ENCODE peak calls at places on chromosomes 4 and X, in seven cellular contexts. F, X, H, I, U, E and A are unnamed samples.

GRCh38 chr4:7403001-7403400 is 31.7 kb downstream of the PSAPL1 start:
- DNase-seq in F (no peak), X (no peak), H (peak; percentile 20), I (no peak), U (no peak), E (no peak), A (no peak)

GRCh38 chr4:57065730-57066482 is 44.3 kb downstream of the IGFBP7 start:
- DNase-seq in F (no peak), X (no peak), H (no peak), I (no peak), U (peak; percentile 31), E (no peak), A (no peak)

GRCh38 chr4:74764119-74764518 is 30.2 kb downstream of the BTC start:
- DNase-seq in F (no peak), X (no peak), H (no peak), I (no peak), U (no peak), E (no peak), A (no peak)

GRCh38 chrX:45718676-45719075 is 518.0 kb upstream of the DIPK2B start:
- DNase-seq in F (no peak), X (no peak), H (no peak), I (no peak), U (no peak), E (no peak), A (no peak)

GRCh38 chr4:121764702-121765367 is at the start of gene SMIM43:
- DNase-seq in F (no peak), X (no peak), H (peak; percentile 84), I (no peak), U (no peak), E (no peak), A (peak; percentile 77)

GRCh38 chr4:46073778-46074177 is 50.1 kb downstream of the GABRG1 start:
- DNase-seq in F (no peak), X (no peak), H (no peak), I (no peak), U (no peak), E (no peak), A (no peak)

GRCh38 chr4:21765810-21766407 is 182.7 kb downstream of the KCNIP4 start:
- DNase-seq in F (peak; percentile 11), X (no peak), H (peak; percentile 90), I (no peak), U (peak; percentile 49), E (no peak), A (peak; percentile 22)

GRCh38 chrX:81120270-81120935 is 81.3 kb downstream of the HMGN5 start:
- DNase-seq in F (no peak), X (no peak), H (no peak), I (no peak), U (no peak), E (no peak), A (no peak)

GRCh38 chr4:85411386-85411785 is 63.6 kb upstream of the ARHGAP24 start:
- DNase-seq in F (no peak), X (no peak), H (no peak), I (no peak), U (no peak), E (no peak), A (no peak)

GRCh38 chr4:74793757-74794340 is 474 bp downstream of the BTC start:
- DNase-seq in F (no peak), X (no peak), H (peak; percentile 93), I (no peak), U (no peak), E (peak; percentile 60), A (peak; percentile 80)

GRCh38 chrX:9797961-9798360 is 11.7 kb downstream of the SHROOM2 start:
- DNase-seq in F (no peak), X (no peak), H (peak; percentile 61), I (no peak), U (no peak), E (no peak), A (peak; percentile 69)

GRCh38 chr4:139142097-139142496 is 34.9 kb downstream of the ELF2 start:
- DNase-seq in F (no peak), X (no peak), H (no peak), I (no peak), U (no peak), E (no peak), A (no peak)

GRCh38 chr4:21806991-21807390 is 141.6 kb downstream of the KCNIP4 start:
- DNase-seq in F (no peak), X (no peak), H (no peak), I (no peak), U (no peak), E (no peak), A (no peak)

GRCh38 chr4:149140841-149141240 is 674.8 kb downstream of the IQCM start:
- DNase-seq in F (no peak), X (no peak), H (no peak), I (no peak), U (no peak), E (no peak), A (no peak)

GRCh38 chr4:100118213-100118612 is 72.1 kb downstream of the DDIT4L start:
- DNase-seq in F (peak; percentile 2), X (no peak), H (no peak), I (no peak), U (no peak), E (no peak), A (no peak)

GRCh38 chr4:93396274-93396673 is 432.3 kb upstream of the ATOH1 start:
- DNase-seq in F (peak; percentile 2), X (no peak), H (no peak), I (no peak), U (no peak), E (no peak), A (no peak)

GRCh38 chr4:148618856-148619255 is 176.6 kb upstream of the NR3C2 start:
- DNase-seq in F (no peak), X (no peak), H (no peak), I (no peak), U (no peak), E (no peak), A (no peak)

GRCh38 chr4:107780665-107781064 is 44.1 kb upstream of the SGMS2 start:
- DNase-seq in F (no peak), X (no peak), H (no peak), I (no peak), U (no peak), E (no peak), A (no peak)

GRCh38 chr4:121998024-121998423 is 46.2 kb upstream of the TRPC3 start:
- DNase-seq in F (no peak), X (no peak), H (peak; percentile 68), I (no peak), U (no peak), E (no peak), A (peak; percentile 19)

GRCh38 chrX:17160971-17161370 is 214.0 kb upstream of the NHS start:
- DNase-seq in F (no peak), X (no peak), H (no peak), I (no peak), U (no peak), E (no peak), A (peak; percentile 43)

GRCh38 chr4:40316333-40316781 is 18.8 kb upstream of the CHRNA9 start:
- DNase-seq in F (peak; percentile 90), X (no peak), H (no peak), I (no peak), U (peak; percentile 77), E (no peak), A (no peak)

GRCh38 chrX:3788494-3789233 is 75.2 kb upstream of the PRKX start:
- DNase-seq in F (no peak), X (peak; percentile 33), H (peak; percentile 76), I (no peak), U (no peak), E (no peak), A (peak; percentile 56)

GRCh38 chr4:2698951-2699505 is 57.1 kb downstream of the TNIP2 start:
- DNase-seq in F (no peak), X (no peak), H (no peak), I (no peak), U (no peak), E (no peak), A (no peak)